ENCODE peak calls at places on chromosomes 1 and 21, in four cellular contexts. M is IMR-90, B is H9, N is H1. A is an unnamed sample.

GRCh38 chr1:112358061-112358770 is 37.8 kb upstream of the CTTNBP2NL start:
- DNase-seq in M (peak), B (no peak), N (no peak), A (no peak)

GRCh38 chr1:43600033-43601020 is 49.6 kb upstream of the KDM4A start:
- DNase-seq in M (no peak), B (peak), N (no peak), A (peak)

GRCh38 chr21:36756527-36756926 is 57.6 kb downstream of the SIM2 start:
- DNase-seq in M (peak), B (no peak), N (no peak), A (peak)

GRCh38 chr1:60448866-60449265 is 375.3 kb upstream of the C1orf87 start:
- DNase-seq in M (no peak), B (no peak), N (no peak), A (no peak)

GRCh38 chr1:147504801-147505303 is 36.4 kb upstream of the BCL9 start:
- DNase-seq in M (peak), B (peak), N (no peak), A (peak)

GRCh38 chr1:243230914-243231313 is 24.2 kb downstream of the CEP170 start:
- DNase-seq in M (peak), B (no peak), N (no peak), A (peak)

GRCh38 chr1:109350182-109350581 is 43.4 kb upstream of the MYBPHL start:
- DNase-seq in M (no peak), B (no peak), N (no peak), A (no peak)

GRCh38 chr21:28392436-28392835 is 600.2 kb downstream of the LTN1 start:
- DNase-seq in M (peak), B (no peak), N (no peak), A (no peak)

GRCh38 chr21:45577806-45578801 is 35.9 kb upstream of the SLC19A1 start:
- DNase-seq in M (no peak), B (peak), N (no peak), A (no peak)

GRCh38 chr1:33709780-33710713 is 153.8 kb upstream of the HMGB4 start:
- DNase-seq in M (no peak), B (no peak), N (no peak), A (no peak)

GRCh38 chr1:22995774-22996173 is 19.9 kb downstream of the TEX46 start:
- DNase-seq in M (no peak), B (no peak), N (no peak), A (no peak)

GRCh38 chr1:156623946-156624813 is 5.0 kb downstream of the HAPLN2 start:
- DNase-seq in M (peak), B (peak), N (no peak), A (peak)

GRCh38 chr1:171664976-171665375 is 12.5 kb upstream of the MYOC start:
- DNase-seq in M (no peak), B (no peak), N (no peak), A (peak)

GRCh38 chr1:17979815-17980214 is 127.8 kb upstream of the IGSF21 start:
- DNase-seq in M (no peak), B (peak), N (no peak), A (no peak)

GRCh38 chr1:53303651-53304515 is 24.0 kb downstream of the LRP8 start:
- DNase-seq in M (no peak), B (no peak), N (no peak), A (no peak)

GRCh38 chr1:206101351-206101750 is 15.8 kb downstream of the AVPR1B start:
- DNase-seq in M (no peak), B (no peak), N (no peak), A (no peak)

GRCh38 chr1:245229051-245229450 is 74.3 kb downstream of the KIF26B start:
- DNase-seq in M (no peak), B (no peak), N (no peak), A (no peak)

GRCh38 chr1:179750630-179751029 is 7.5 kb downstream of the FAM163A start:
- DNase-seq in M (no peak), B (no peak), N (no peak), A (no peak)

GRCh38 chr1:151478923-151479322 is 19.6 kb upstream of the POGZ start:
- DNase-seq in M (peak), B (no peak), N (no peak), A (no peak)

GRCh38 chr1:15847893-15848142 is 311 bp downstream of the SPEN start:
- DNase-seq in M (no peak), B (no peak), N (no peak), A (no peak)

GRCh38 chr1:15848143-15848928 is 829 bp downstream of the SPEN start:
- DNase-seq in M (peak), B (peak), N (no peak), A (peak)

GRCh38 chr1:15848929-15849774 is 1.6 kb downstream of the SPEN start:
- DNase-seq in M (peak), B (peak), N (no peak), A (peak)

GRCh38 chr1:15847100-15847892 is at the start of gene SPEN:
- DNase-seq in M (peak), B (peak), N (peak), A (peak)

DNA sequence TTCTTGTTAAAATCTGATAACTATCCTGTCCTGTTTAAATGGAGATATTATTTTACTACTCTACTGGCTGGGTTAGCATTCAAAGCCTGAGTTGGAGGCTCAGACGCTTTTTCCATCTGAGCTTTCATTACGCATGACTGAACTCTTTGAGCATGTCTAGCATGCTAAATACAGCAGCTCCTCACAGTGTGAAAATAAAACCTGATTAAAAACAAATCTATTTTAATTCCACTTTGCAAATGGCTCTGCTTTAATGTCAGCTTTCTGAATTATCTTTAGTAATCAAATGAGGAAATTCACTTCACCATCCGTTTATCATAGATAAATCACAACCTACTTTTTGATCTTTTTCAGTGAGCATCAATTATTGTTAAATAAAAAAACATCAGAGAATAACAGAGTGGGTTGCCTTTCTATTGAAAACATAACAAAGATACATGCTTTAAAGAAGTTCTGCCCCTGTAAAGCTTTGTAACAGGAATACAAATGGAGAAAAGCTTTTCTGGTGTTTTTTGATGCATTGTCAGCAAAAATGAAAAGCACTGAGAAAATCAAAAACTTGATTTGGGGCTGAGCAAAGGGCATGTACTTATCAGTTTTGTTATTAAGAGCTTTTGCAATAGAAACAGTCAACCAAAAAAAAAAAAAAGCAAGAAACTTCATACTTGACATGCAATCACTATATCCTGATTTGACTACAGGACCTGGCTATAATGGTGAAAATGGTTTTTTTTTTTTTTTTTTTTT is 3.5 kb upstream of the SPEN start:
- DNase-seq in M (no peak), B (no peak), N (no peak), A (no peak)
- H3K4me2 ChIP-seq in M (no peak), B (no peak), N (no peak), A (no peak)

GRCh38 chr1:29504266-29504665 is 267.9 kb downstream of the PTPRU start:
- DNase-seq in M (no peak), B (no peak), N (no peak), A (no peak)
- H3K56ac ChIP-seq in M (no peak), B (no peak), N (no peak), A (no peak)

GRCh38 chr1:24905355-24905978 is 24.6 kb downstream of the RUNX3 start:
- DNase-seq in M (no peak), B (peak), N (no peak), A (no peak)
- H2BK5ac ChIP-seq in M (no peak), B (no peak), N (no peak), A (no peak)

GRCh38 chr1:29708381-29708780 is 472.1 kb downstream of the PTPRU start:
- DNase-seq in M (peak), B (no peak), N (no peak), A (peak)

GRCh38 chr1:29706936-29707335 is 470.6 kb downstream of the PTPRU start:
- DNase-seq in M (peak), B (peak), N (peak), A (peak)

GRCh38 chr1:29707796-29708195 is 471.5 kb downstream of the PTPRU start:
- DNase-seq in M (no peak), B (no peak), N (no peak), A (no peak)

GRCh38 chr1:29709711-29710169 is 473.4 kb downstream of the PTPRU start:
- DNase-seq in M (peak), B (no peak), N (no peak), A (no peak)

DNA sequence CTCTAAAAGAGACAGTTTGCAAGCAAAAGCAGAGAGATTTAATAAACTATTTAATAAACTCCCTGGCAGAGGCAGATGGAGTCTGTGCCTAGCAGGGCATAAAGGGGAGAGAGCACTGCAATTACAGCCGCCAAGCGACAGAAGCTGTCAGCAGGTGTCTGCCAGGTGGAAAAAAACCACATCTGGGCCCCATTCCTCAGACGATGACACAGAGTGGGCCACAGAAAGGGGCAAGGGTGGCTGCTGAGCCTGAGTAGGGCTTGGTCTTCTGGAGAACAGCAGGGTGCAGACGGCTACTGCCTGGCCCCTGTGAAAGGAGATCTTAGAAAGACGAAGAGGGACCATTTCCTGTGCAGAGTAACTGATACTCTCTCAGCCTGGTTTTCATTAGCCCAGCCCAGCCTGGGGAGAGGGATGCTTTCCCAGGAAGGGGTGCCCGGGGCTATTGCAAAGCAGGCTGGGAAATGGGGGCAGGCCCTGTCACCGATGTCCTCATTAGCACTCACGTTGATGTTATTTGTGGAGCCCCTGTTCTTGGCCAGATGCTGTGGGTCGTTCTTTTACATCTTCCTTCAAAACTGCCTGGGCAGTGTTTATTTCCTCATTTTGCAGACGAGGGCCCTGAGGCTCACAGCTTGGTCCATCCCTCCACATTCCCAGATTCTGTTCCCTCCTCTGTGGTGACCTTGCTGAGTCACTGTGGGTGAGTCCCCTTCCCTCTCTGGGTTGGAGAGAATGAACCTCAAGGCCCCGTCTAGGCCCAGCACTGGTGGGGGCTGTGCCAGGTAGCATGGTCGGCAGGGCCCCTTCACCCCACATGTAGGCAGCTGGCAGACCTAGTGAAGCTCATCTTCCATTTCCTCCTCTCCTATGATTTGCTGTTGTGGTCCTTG is 472.7 kb downstream of the PTPRU start:
- DNase-seq in M (peak), B (no peak), N (no peak), A (peak)
- H3K4me2 ChIP-seq in M (peak), B (no peak), N (no peak), A (no peak)

GRCh38 chr1:21633141-21633755 is 35.9 kb downstream of the RAP1GAP start:
- DNase-seq in M (no peak), B (no peak), N (no peak), A (no peak)
- H3K56ac ChIP-seq in M (no peak), B (no peak), N (no peak), A (no peak)

A was measured in mesendoderm.